ENCODE peak calls at places on chromosomes 12 and 14, in nine cellular contexts. F, J, W, L, N, T, B, U and M are unnamed samples.

GRCh38 chr14:45491914-45492313 is 238.9 kb upstream of the MIS18BP1 start:
- DNase-seq in W (no peak), F (no peak), U (no peak), T (no peak), B (no peak), L (no peak), J (no peak), N (no peak), M (no peak)

GRCh38 chr14:100241279-100241678 is 2.3 kb downstream of the YY1 start:
- DNase-seq in N (no peak), U (no peak), T (no peak), B (no peak), J (no peak), W (peak; percentile 11), L (no peak), F (no peak), M (no peak)

GRCh38 chr12:2083008-2083407 is 30.2 kb downstream of the CACNA1C start:
- DNase-seq in F (no peak), N (no peak), B (no peak), U (no peak), W (peak; percentile 54), J (no peak), T (no peak), L (no peak), M (no peak)

GRCh38 chr14:44803239-44803905 is 158.4 kb downstream of the KLHL28 start:
- DNase-seq in T (peak; percentile 26), J (no peak), B (no peak), W (peak; percentile 62), F (peak; percentile 47), N (no peak), U (peak; percentile 52), L (peak; percentile 30), M (peak; percentile 59)

GRCh38 chr14:21672116-21672515 is 1.5 kb downstream of the OR4E1 start:
- DNase-seq in N (no peak), F (no peak), T (no peak), L (no peak), U (no peak), W (no peak), B (no peak), J (no peak), M (peak; percentile 52)

GRCh38 chr12:78970041-78970440 is 105.5 kb downstream of the SYT1 start:
- DNase-seq in W (no peak), T (no peak), U (no peak), N (no peak), F (no peak), J (no peak), B (no peak), L (peak; percentile 18), M (peak; percentile 5)

GRCh38 chr12:5441497-5442236 is 9.8 kb downstream of the NTF3 start:
- DNase-seq in B (no peak), U (no peak), L (peak; percentile 81), W (peak; percentile 86), N (no peak), F (no peak), J (no peak), T (no peak), M (no peak)

GRCh38 chr12:56818629-56819028 is 55.5 kb downstream of the HSD17B6 start:
- DNase-seq in N (no peak), T (no peak), B (no peak), L (no peak), J (no peak), W (no peak), F (no peak), U (no peak), M (no peak)

GRCh38 chr12:41532072-41532471 is 344.0 kb downstream of the PDZRN4 start:
- DNase-seq in F (no peak), B (no peak), L (peak; percentile 8), W (peak; percentile 12), U (no peak), N (no peak), J (no peak), T (no peak), M (no peak)

GRCh38 chr12:94207467-94208432 is 59.4 kb downstream of the PLXNC1 start:
- DNase-seq in J (no peak), L (no peak), N (no peak), F (no peak), U (no peak), B (no peak), W (no peak), T (no peak), M (peak; percentile 11)

GRCh38 chr14:98008381-98009113 is 1211.4 kb downstream of the VRK1 start:
- DNase-seq in U (no peak), N (no peak), T (no peak), F (no peak), J (no peak), B (no peak), L (no peak), W (no peak), M (no peak)

GRCh38 chr12:51307655-51308593 is 16.1 kb downstream of the BIN2 start:
- DNase-seq in B (no peak), U (no peak), L (peak; percentile 89), N (no peak), J (no peak), W (peak; percentile 91), T (peak; percentile 89), F (no peak), M (peak; percentile 77)

GRCh38 chr12:115942346-115942745 is 335.1 kb downstream of the MED13L start:
- DNase-seq in B (no peak), W (no peak), L (no peak), N (no peak), U (no peak), F (no peak), T (no peak), J (no peak), M (no peak)

GRCh38 chr14:75418779-75419768 is 8.7 kb upstream of the JDP2 start:
- DNase-seq in T (no peak), J (peak; percentile 61), N (no peak), W (no peak), F (no peak), B (no peak), U (peak; percentile 71), L (no peak), M (peak; percentile 48)

GRCh38 chr12:4628406-4628805 is 20.4 kb downstream of the AKAP3 start:
- DNase-seq in F (no peak), U (no peak), J (no peak), L (no peak), N (no peak), B (no peak), T (no peak), W (no peak), M (no peak)

GRCh38 chr12:124844411-124845397 is 19.0 kb downstream of the SCARB1 start:
- DNase-seq in J (no peak), W (no peak), B (no peak), U (no peak), L (no peak), N (no peak), T (no peak), F (no peak), M (no peak)

GRCh38 chr12:95918194-95918993 is 24.0 kb downstream of the CCDC38 start:
- DNase-seq in N (no peak), T (peak; percentile 53), B (no peak), U (peak; percentile 67), W (peak; percentile 61), L (peak; percentile 8), F (peak; percentile 39), J (no peak), M (peak; percentile 46)

GRCh38 chr12:108306014-108306501 is 33.1 kb downstream of the CMKLR1 start:
- DNase-seq in J (no peak), U (no peak), W (peak; percentile 59), N (peak; percentile 35), F (no peak), B (no peak), L (peak; percentile 73), T (no peak), M (peak; percentile 49)

GRCh38 chr12:19026035-19026434 is 103.5 kb upstream of the PLEKHA5 start:
- DNase-seq in U (no peak), T (no peak), B (no peak), L (no peak), W (no peak), N (no peak), F (no peak), J (no peak), M (no peak)

GRCh38 chr12:107014050-107014449 is 27.1 kb upstream of the MTERF2 start:
- DNase-seq in L (no peak), F (no peak), T (peak; percentile 15), B (no peak), U (peak; percentile 16), N (no peak), J (no peak), W (no peak), M (no peak)

GRCh38 chr12:93229494-93230310 is 148.0 kb upstream of the NUDT4 start:
- DNase-seq in N (no peak), F (no peak), T (peak; percentile 24), J (no peak), B (no peak), L (peak; percentile 91), U (no peak), W (peak; percentile 94), M (peak; percentile 93)

GRCh38 chr12:50415899-50416479 is 15.3 kb downstream of the LARP4 start:
- DNase-seq in J (no peak), T (no peak), W (no peak), U (no peak), B (no peak), F (no peak), N (no peak), L (no peak), M (peak; percentile 61)

GRCh38 chr14:95872777-95873176 is 3.9 kb upstream of the TUNAR start:
- DNase-seq in W (no peak), U (no peak), B (no peak), L (no peak), F (no peak), T (no peak), N (no peak), J (no peak), M (no peak)

GRCh38 chr14:59900536-59900935 is 19.4 kb upstream of the LRRC9 start:
- DNase-seq in J (no peak), B (no peak), W (no peak), L (no peak), N (no peak), U (no peak), F (no peak), T (no peak), M (peak; percentile 17)

GRCh38 chr12:24573621-24574020 is 375.3 kb downstream of the BCAT1 start:
- DNase-seq in F (no peak), B (no peak), J (no peak), W (peak; percentile 22), L (no peak), N (no peak), T (no peak), U (no peak), M (no peak)

GRCh38 chr12:50162225-50162624 is 4.9 kb downstream of the CERS5 start:
- DNase-seq in J (no peak), T (no peak), W (peak; percentile 24), N (no peak), F (no peak), U (no peak), B (no peak), L (peak; percentile 21), M (peak; percentile 91)

GRCh38 chr12:115824936-115825602 is 452.4 kb downstream of the MED13L start:
- DNase-seq in N (no peak), F (no peak), J (no peak), L (no peak), W (no peak), U (no peak), B (no peak), T (no peak), M (no peak)

GRCh38 chr14:93285048-93285447 is 47.8 kb downstream of the BTBD7 start:
- DNase-seq in U (no peak), W (peak; percentile 21), J (no peak), B (no peak), T (no peak), L (peak; percentile 45), N (no peak), F (no peak), M (peak; percentile 45)

GRCh38 chr12:93115646-93116045 is 186.6 kb upstream of the EEA1 start:
- DNase-seq in L (no peak), B (no peak), U (no peak), N (no peak), J (no peak), W (peak; percentile 44), T (no peak), F (no peak), M (no peak)

GRCh38 chr14:69715725-69716482 is 51.0 kb upstream of the SRSF5 start:
- DNase-seq in U (peak; percentile 45), J (no peak), B (no peak), N (peak; percentile 48), T (no peak), F (peak; percentile 43), W (peak; percentile 80), L (peak; percentile 75), M (peak; percentile 91)

GRCh38 chr12:27213830-27214787 is 30.0 kb upstream of the STK38L start:
- DNase-seq in T (no peak), J (no peak), N (no peak), U (no peak), B (no peak), L (no peak), W (no peak), F (no peak), M (no peak)